ENCODE peak calls at places on chromosomes 11 and 22, in four cellular contexts. M is tibial nerve; L is naive thymus-derived CD4-positive, alpha-beta T cell; G is skeletal muscle cell. H is an unnamed sample.

GRCh38 chr11:2663506-2663905 is 36.3 kb downstream of the KCNQ1OT1 start:
- DNase-seq in M (no peak), L (no peak), G (no peak), H (no peak)

GRCh38 chr11:111220716-111221115 is 24.8 kb upstream of the POU2AF2 start:
- DNase-seq in L (no peak), M (no peak), G (no peak), H (no peak)

GRCh38 chr11:133253570-133253969 is 278.7 kb downstream of the OPCML start:
- DNase-seq in M (no peak), L (no peak), G (no peak), H (no peak)

GRCh38 chr11:124415356-124415923 is 9.2 kb downstream of the OR8B4 start:
- DNase-seq in M (no peak), G (peak), L (peak), H (peak)

GRCh38 chr11:119592642-119593041 is 136.4 kb downstream of the NECTIN1 start:
- DNase-seq in M (no peak), L (no peak), G (no peak), H (no peak)

GRCh38 chr11:125253795-125254525 is 89.4 kb downstream of the PKNOX2 start:
- DNase-seq in L (no peak), M (no peak), G (no peak), H (no peak)

GRCh38 chr11:8352090-8352489 is 88.4 kb upstream of the LMO1 start:
- DNase-seq in L (no peak), M (no peak), G (no peak), H (no peak)

GRCh38 chr11:123580557-123581275 is 73.7 kb downstream of the SCN3B start:
- DNase-seq in L (peak), M (no peak), G (no peak), H (peak)

GRCh38 chr22:33568934-33569496 is 351.3 kb downstream of the LARGE1 start:
- DNase-seq in L (no peak), M (no peak), G (no peak), H (no peak)

GRCh38 chr11:96259053-96259837 is 83.8 kb downstream of the MAML2 start:
- DNase-seq in L (peak), M (no peak), G (peak), H (no peak)

GRCh38 chr11:46271875-46272815 is 5.3 kb upstream of the CREB3L1 start:
- DNase-seq in G (no peak), L (no peak), M (no peak), H (no peak)

GRCh38 chr11:13030857-13031256 is 21.7 kb downstream of the RASSF10 start:
- DNase-seq in M (no peak), G (no peak), L (no peak), H (no peak)

DNA sequence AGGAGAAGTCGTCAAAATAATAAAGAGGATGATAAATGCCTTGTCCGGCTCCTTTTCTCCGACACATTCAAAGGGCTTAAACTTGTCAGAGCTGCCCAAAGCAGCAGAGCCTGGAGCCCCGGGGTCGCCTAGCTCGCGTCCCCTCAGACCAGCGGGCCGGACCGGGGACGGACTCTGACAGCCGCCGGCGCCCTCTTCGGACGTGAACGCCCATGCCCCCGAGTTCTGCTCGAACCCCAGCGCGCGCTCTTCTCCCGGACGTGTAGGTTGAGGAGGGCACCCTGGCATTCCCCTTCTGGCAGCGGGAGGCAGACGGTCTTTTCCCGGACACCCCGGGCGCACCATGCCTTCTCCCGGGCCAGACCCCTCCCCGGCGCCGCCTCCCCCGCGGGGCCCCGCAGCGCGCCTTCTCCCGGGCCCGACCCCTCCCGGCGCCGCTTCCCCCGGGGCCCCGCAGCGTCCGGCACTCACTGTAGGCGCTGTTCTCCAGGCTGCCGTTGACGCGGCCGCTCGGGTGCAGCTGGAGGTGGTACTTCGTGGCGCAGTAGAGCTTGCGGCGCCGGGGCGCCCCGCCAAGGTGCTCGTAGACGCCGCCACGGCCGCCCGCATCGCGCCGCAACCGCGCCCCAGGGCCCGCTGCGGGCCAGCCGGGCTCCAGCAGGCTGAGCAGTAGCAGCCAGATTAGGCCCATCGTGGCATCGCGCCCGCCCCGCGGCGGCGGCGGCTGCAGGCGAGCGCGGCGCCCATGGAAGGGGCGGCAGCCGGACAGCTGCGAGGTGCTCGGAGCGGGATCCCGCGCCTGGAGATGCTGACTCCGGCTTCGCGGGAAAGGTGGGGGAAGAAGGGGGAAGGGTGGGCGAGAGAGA is 740 bp downstream of the FGF3 start:
- DNase-seq in M (no peak), G (no peak), L (no peak), H (no peak)
- H3K4me3 ChIP-seq in M (no peak), G (no peak), L (no peak), H (no peak)

DNA sequence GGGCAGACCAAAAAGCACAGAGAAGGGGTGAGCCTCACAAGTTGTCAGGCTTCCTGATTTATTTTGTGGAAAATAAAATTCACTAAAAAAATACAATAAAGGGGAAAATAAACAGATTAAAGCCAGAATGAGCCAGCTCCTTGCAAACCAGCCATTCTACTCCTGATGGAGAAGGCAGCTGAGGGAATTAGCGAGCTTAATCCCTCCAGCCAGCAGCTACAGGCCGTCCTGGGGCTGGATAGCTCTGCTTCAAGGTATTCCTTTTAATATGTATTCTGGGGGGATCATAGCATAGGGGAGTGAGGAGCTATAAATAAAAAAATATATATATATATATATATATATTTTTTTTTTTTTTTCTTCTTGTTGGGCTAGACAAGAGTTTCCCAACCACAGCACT is 165.4 kb upstream of the NTM start:
- DNase-seq in G (no peak), M (no peak), L (no peak), H (no peak)
- H3K4me3 ChIP-seq in G (no peak), M (no peak), L (no peak), H (no peak)

GRCh38 chr11:10540546-10540914 is 457 bp downstream of the RNF141 start:
- DNase-seq in L (no peak), M (peak), G (no peak), H (no peak)

GRCh38 chr11:10540915-10541591 is at the start of gene RNF141:
- DNase-seq in G (peak), M (peak), L (peak), H (peak)

GRCh38 chr11:10537587-10537986 is 3.4 kb downstream of the RNF141 start:
- DNase-seq in M (no peak), L (no peak), G (no peak), H (no peak)

GRCh38 chr11:10539339-10539738 is 1.6 kb downstream of the RNF141 start:
- DNase-seq in G (no peak), M (no peak), L (no peak), H (no peak)

GRCh38 chr11:10538924-10539323 is 2.1 kb downstream of the RNF141 start:
- DNase-seq in L (no peak), M (no peak), G (no peak), H (no peak)
- H3K4me3 ChIP-seq in L (no peak), M (no peak), G (no peak), H (no peak)

DNA sequence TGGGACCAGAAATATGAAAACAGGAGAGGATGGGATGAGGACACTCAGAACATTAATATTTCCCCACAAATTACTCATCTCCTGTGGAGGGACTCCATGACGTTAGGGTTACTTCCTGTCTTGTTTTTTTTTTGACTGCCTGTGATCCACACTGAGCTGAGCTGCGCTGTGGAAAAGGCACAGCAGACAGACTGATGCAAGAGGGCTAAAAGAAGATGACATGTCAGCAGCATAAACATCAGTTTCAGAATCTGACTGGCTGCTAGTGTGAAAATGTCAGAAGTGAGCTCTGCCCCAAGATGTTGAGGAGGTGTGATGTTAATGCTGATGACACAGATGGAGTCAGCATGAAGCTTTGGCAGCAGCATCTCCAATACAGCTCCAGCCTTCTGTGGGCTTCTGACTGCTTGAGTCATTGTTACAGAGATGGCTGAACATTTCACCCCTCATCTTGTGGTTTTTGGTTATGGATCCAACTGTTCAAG is 286.8 kb downstream of the BLID start:
- DNase-seq in G (peak), M (no peak), L (no peak), H (no peak)
- H3K4me3 ChIP-seq in G (no peak), M (no peak), L (no peak), H (no peak)

GRCh38 chr11:64207247-64208085 is 945 bp downstream of the FERMT3 start:
- DNase-seq in G (peak), M (no peak), L (peak), H (peak)

GRCh38 chr11:64208796-64209562 is 2.5 kb downstream of the FERMT3 start:
- DNase-seq in G (no peak), M (no peak), L (no peak), H (no peak)

GRCh38 chr11:64206457-64207246 is at the start of gene FERMT3:
- DNase-seq in G (no peak), L (peak), M (no peak), H (peak)

GRCh38 chr11:64209563-64209843 is 3.0 kb downstream of the FERMT3 start:
- DNase-seq in G (no peak), M (no peak), L (no peak), H (no peak)

GRCh38 chr11:64208086-64208795 is 1.7 kb downstream of the FERMT3 start:
- DNase-seq in M (no peak), L (no peak), G (no peak), H (no peak)
- H3K4me3 ChIP-seq in M (peak), L (peak), G (no peak), H (peak)

DNA sequence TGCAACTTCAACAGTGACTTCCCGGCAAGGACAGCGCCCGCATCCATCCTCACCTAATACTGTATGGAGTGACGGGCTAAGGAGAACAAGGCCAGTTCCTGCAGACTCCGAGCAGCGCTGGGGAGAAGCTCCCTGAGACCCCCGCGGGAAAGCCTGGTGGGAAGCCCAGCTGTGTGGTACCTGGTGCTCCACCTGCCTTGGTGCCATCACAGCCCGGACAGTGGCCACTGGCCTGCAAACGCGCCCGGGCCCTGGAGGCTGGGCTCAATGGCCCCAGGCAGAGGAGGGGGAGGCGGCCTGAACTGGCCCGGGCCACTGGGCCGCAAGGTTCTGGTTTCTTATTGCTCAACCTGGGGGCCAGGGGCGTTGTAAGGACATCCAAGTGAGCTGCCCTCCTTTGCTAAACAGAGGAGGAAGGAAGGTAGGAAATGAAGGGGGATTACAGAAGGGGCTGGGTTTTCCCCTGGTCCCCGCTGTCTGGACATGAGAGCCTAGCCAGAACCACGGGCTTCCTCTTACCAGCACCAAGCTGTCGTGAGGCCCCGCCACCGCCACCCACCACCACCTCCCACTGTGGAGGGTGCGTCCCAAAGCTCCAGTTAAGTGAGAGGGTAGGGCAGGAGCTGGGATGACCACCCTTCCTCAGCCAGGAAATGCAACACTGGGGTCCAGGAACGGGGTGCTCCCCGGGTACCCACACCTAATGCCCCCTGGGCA is 8.5 kb upstream of the CDC42BPG start:
- DNase-seq in L (no peak), G (no peak), M (no peak), H (no peak)
- H3K4me3 ChIP-seq in L (no peak), G (no peak), M (no peak), H (no peak)

DNA sequence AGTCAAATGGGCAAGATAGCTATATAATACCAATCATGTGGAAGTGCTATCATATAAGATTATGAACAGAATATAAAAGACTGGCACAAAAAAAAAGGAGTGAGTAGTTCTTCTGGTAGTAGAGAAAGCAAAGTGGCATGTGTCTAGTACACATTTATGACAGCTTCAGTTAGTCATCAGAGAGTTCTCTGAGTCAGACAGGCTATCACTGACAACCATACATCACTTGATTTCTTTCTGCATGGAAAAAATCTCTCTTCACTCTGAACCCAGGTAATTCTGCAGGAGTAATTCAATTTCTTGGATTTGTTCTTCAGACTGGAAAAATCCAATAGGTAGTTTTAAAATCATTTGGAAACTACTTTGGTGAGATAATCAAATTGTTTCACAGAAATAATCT is 286.8 kb upstream of the ANO3 start:
- DNase-seq in L (no peak), G (no peak), M (no peak), H (no peak)
- H3K4me3 ChIP-seq in L (no peak), G (no peak), M (no peak), H (no peak)